ENCODE peak calls at places on chromosomes 5 and 9, in nine cellular contexts. Z is PC-9, M is astrocyte, T is K562, A is trophoblast cell, S is MM.1S, J is mesendoderm, L is fibroblast of lung, H is neural progenitor cell. V is an unnamed sample.

GRCh38 chr5:15545082-15545481 is 45.1 kb downstream of the FBXL7 start:
- DNase-seq in L (no peak), S (no peak), M (no peak), T (no peak), A (no peak), J (no peak), H (no peak), Z (no peak), V (no peak)

GRCh38 chr5:175861337-175862130 is 9.8 kb upstream of the CPLX2 start:
- DNase-seq in S (no peak), J (no peak), L (no peak), A (no peak), M (no peak), H (peak; percentile 47), Z (no peak), T (no peak), V (no peak)

GRCh38 chr5:126358525-126358924 is 64.7 kb upstream of the GRAMD2B start:
- DNase-seq in A (no peak), J (peak; percentile 46), S (peak; percentile 30), H (no peak), M (peak; percentile 57), T (no peak), L (no peak), Z (no peak), V (no peak)

GRCh38 chr5:113214026-113214425 is 220.8 kb downstream of the TSSK1B start:
- DNase-seq in S (no peak), A (no peak), J (no peak), Z (no peak), L (no peak), H (no peak), M (peak; percentile 48), T (no peak), V (no peak)

GRCh38 chr5:39399135-39400036 is 25.4 kb downstream of the DAB2 start:
- DNase-seq in M (peak; percentile 98), A (peak; percentile 89), H (no peak), L (peak; percentile 99), J (peak; percentile 91), Z (peak; percentile 60), S (no peak), T (peak; percentile 45), V (no peak)

GRCh38 chr9:87883990-87884389 is 1.3 kb downstream of the SPATA31E1 start:
- DNase-seq in T (peak; percentile 58), A (no peak), Z (no peak), H (peak; percentile 26), L (no peak), S (no peak), M (no peak), J (peak; percentile 60), V (no peak)

GRCh38 chr9:614421-614820 is 227.1 kb upstream of the DMRT1 start:
- DNase-seq in S (no peak), Z (no peak), T (no peak), A (no peak), J (no peak), L (no peak), M (no peak), H (no peak), V (no peak)

GRCh38 chr5:16013334-16014065 is 166.1 kb downstream of the MARCHF11 start:
- DNase-seq in H (no peak), L (no peak), Z (no peak), M (no peak), S (no peak), J (no peak), T (no peak), A (no peak), V (no peak)

GRCh38 chr5:106121972-106122605 is 1548.6 kb downstream of the EFNA5 start:
- DNase-seq in M (no peak), T (peak; percentile 69), L (no peak), H (peak; percentile 22), Z (no peak), J (peak; percentile 61), A (peak; percentile 64), S (peak; percentile 56), V (peak; percentile 65)

GRCh38 chr5:148090780-148091221 is 27.0 kb downstream of the SPINK5 start:
- DNase-seq in L (no peak), J (peak; percentile 92), H (no peak), M (no peak), Z (peak; percentile 3), T (no peak), A (no peak), S (peak; percentile 89), V (no peak)

DNA sequence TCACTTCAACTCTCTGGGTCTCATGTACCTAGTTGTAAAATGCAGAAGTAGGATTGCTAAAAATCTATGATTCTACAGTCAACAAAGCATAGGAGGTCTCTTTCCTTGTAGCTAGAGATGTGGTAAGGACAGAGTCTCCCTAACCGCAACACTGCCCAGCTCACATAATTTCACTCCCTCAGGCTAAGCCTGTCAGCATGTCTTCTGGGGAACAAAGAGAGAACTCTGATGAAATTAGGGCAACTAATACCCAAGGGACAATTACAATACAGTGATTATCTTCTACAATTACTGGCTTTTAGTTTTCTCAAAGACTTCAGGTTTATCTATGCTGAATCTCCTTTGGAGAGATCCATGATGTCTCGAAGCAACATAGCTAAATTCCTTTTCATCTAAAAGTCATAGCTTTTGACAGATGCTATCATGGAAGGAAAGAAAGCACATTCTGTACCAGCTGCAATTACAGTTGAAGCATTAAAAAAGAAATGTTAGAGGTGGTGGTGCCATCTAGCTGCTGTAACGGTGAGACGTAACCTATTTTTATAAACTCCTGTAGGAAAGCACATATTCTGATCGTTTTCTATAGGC is 141.1 kb upstream of the TARS1 start:
- DNase-seq in A (peak; percentile 79), J (peak; percentile 75), S (peak; percentile 45), T (no peak), Z (peak; percentile 37), H (peak; percentile 73), M (peak; percentile 49), L (peak; percentile 77), V (peak; percentile 49)
- H3K4me2 ChIP-seq in A (no peak overlapping the region), J (no peak overlapping the region), S (peak overlapping the region; percentile 28), T (no peak overlapping the region), Z (peak overlapping the region; percentile 44), H (peak overlapping the region; percentile 66), M (peak overlapping the region; percentile 17), L (peak overlapping the region; percentile 60), V (no peak overlapping the region)

GRCh38 chr5:154815684-154816247 is 34.6 kb downstream of the FAXDC2 start:
- DNase-seq in L (no peak), J (no peak), A (no peak), T (no peak), S (no peak), H (no peak), Z (no peak), M (no peak), V (no peak)
- H3K36me3 ChIP-seq in L (peaks cover 34% of the 10 kb centered on the region), J (peaks cover 36% of the 10 kb centered on the region), A (peaks cover 50% of the 10 kb centered on the region), T (peaks cover 97% of the 10 kb centered on the region), S (peaks cover 16% of the 10 kb centered on the region), H (no peaks in the 10 kb centered on the region), Z (peaks cover 38% of the 10 kb centered on the region), M (peaks cover 37% of the 10 kb centered on the region), V (peaks cover 78% of the 10 kb centered on the region)

DNA sequence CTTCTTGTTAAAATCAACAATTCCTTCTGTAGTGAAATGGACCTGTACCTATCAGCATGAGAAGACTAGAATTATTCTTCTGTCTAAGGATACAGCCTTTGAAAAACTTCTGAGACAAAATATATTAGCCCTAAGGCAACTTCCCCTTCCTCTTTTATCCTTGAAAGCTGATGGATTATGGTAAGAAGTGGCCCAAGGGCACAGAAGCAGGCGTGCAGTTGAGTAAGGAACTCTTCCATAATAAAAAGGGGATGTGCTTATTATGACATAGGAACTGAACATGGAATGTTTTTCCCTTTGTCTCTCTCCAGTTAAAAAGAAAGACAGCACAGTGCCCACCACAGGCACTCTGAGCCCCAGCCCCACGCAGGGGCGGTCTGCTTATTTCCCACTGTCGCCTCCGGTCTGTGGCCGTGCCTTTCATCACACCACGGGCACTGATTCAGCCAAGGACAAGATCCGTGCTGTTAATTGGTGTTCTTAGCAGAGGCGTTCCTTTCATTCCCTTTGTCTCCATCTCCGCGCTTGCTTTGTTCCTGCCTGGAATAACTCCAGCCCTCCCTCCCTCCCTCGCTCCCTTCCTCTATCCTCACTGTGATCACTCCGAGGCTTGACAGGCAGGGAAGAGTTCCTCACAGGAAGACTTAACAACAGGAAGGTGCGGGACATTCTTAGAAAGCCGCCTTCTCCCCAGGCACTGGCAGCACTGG is 135.9 kb upstream of the OTULINL start:
- DNase-seq in M (peak; percentile 74), Z (no peak), S (no peak), H (peak; percentile 92), T (no peak), A (no peak), J (peak; percentile 94), L (no peak), V (no peak)
- H3K4me2 ChIP-seq in M (peak overlapping the region; percentile 90), Z (no peak overlapping the region), S (no peak overlapping the region), H (peak overlapping the region; percentile 65), T (no peak overlapping the region), A (peak overlapping the region; percentile 28), J (no peak overlapping the region), L (no peak overlapping the region), V (no peak overlapping the region)

GRCh38 chr5:10264569-10264968 is 14.5 kb downstream of the CCT5 start:
- DNase-seq in H (no peak), J (no peak), A (peak; percentile 80), Z (no peak), T (no peak), S (no peak), M (no peak), L (no peak), V (no peak)
- H3K36me3 ChIP-seq in H (peaks cover 3% of the 10 kb centered on the region), J (peaks cover 21% of the 10 kb centered on the region), A (peaks cover 24% of the 10 kb centered on the region), Z (peaks cover 51% of the 10 kb centered on the region), T (peaks cover 69% of the 10 kb centered on the region), S (peaks cover 16% of the 10 kb centered on the region), M (peaks cover 52% of the 10 kb centered on the region), L (peaks cover 33% of the 10 kb centered on the region), V (peaks cover 51% of the 10 kb centered on the region)

GRCh38 chr5:89303033-89303480 is 420.1 kb upstream of the MEF2C start:
- DNase-seq in A (peak; percentile 8), J (no peak), M (no peak), L (no peak), S (peak; percentile 68), H (no peak), T (no peak), Z (no peak), V (no peak)
- H3K4me2 ChIP-seq in A (no peak overlapping the region), J (no peak overlapping the region), M (no peak overlapping the region), L (no peak overlapping the region), S (peak overlapping the region; percentile 86), H (no peak overlapping the region), T (no peak overlapping the region), Z (no peak overlapping the region), V (no peak overlapping the region)

GRCh38 chr9:128271512-128271911 is 4.3 kb downstream of the GOLGA2 start:
- DNase-seq in M (no peak), A (no peak), H (no peak), T (peak; percentile 18), L (no peak), J (no peak), S (no peak), Z (no peak), V (no peak)
- H3K36me3 ChIP-seq in M (peaks cover 52% of the 10 kb centered on the region), A (peaks cover 43% of the 10 kb centered on the region), H (no peaks in the 10 kb centered on the region), T (peaks cover 77% of the 10 kb centered on the region), L (peaks cover 27% of the 10 kb centered on the region), J (peaks cover 5% of the 10 kb centered on the region), S (no peaks in the 10 kb centered on the region), Z (peaks cover 25% of the 10 kb centered on the region), V (peaks cover 3% of the 10 kb centered on the region)